ENCODE peak calls at places on chromosomes 13 and 19, in five cellular contexts. U is kidney, P is AG04449, C is aorta, G is T follicular helper cell. A is an unnamed sample.

GRCh38 chr13:51782026-51782710 is 21.8 kb downstream of the DHRS12 start:
- DNase-seq in C (no peak), P (no peak), G (no peak), U (no peak), A (no peak)

GRCh38 chr19:55687281-55688172 is 12.5 kb downstream of the EPN1 start:
- DNase-seq in P (no peak), U (peak), G (no peak), C (peak), A (peak)

GRCh38 chr13:20972731-20973130 is 70.2 kb upstream of the XPO4 start:
- DNase-seq in P (no peak), C (no peak), U (no peak), G (no peak), A (no peak)

GRCh38 chr13:73065665-73066350 is 7.0 kb downstream of the KLF5 start:
- DNase-seq in C (no peak), U (no peak), G (no peak), P (no peak), A (no peak)

GRCh38 chr13:38755792-38756191 is 68.9 kb downstream of the FREM2 start:
- DNase-seq in P (no peak), U (no peak), G (no peak), C (no peak), A (no peak)

GRCh38 chr19:1624458-1624857 is 19.2 kb upstream of the UQCR11 start:
- DNase-seq in U (no peak), C (no peak), G (peak), P (no peak), A (peak)

GRCh38 chr13:24854311-24854710 is 90.3 kb downstream of the RNF17 start:
- DNase-seq in G (no peak), P (no peak), U (no peak), C (no peak), A (no peak)

GRCh38 chr19:7637374-7638256 is 705 bp downstream of the STXBP2 start:
- DNase-seq in U (peak), G (no peak), P (no peak), C (no peak), A (peak)

GRCh38 chr13:26540319-26540718 is 17.2 kb upstream of the WASF3 start:
- DNase-seq in P (no peak), C (no peak), G (no peak), U (no peak), A (no peak)

GRCh38 chr19:4334929-4335833 is 3.4 kb downstream of the STAP2 start:
- DNase-seq in P (no peak), C (no peak), U (no peak), G (no peak), A (no peak)

GRCh38 chr13:20473139-20473538 is 52.5 kb downstream of the CRYL1 start:
- DNase-seq in G (no peak), P (no peak), C (no peak), U (no peak), A (no peak)

GRCh38 chr19:33064117-33064777 is 441 bp downstream of the RHPN2 start:
- DNase-seq in G (no peak), P (no peak), U (peak), C (no peak), A (peak)

A was measured in spleen.